ENCODE peak calls at places on chromosomes 2 and 18, in six cellular contexts. V, J, D, R, B and A are unnamed samples.
A peak's percentile ranks its signal among the peaks of the same experiment; 100 is the strongest.

GRCh38 chr2:168671932-168672331 is 130.5 kb upstream of the NOSTRIN start:
- DNase-seq in B (no peak), D (no peak), J (no peak), R (no peak), V (no peak), A (no peak)

GRCh38 chr2:196277002-196277401 is 105.6 kb upstream of the STK17B start:
- DNase-seq in B (no peak), V (no peak), J (no peak), D (no peak), R (peak; percentile 58), A (peak; percentile 9)

GRCh38 chr2:236177967-236178909 is 10.1 kb upstream of the GBX2 start:
- DNase-seq in R (peak; percentile 65), B (peak; percentile 78), D (peak; percentile 92), V (peak; percentile 71), J (no peak), A (no peak)

GRCh38 chr2:10026940-10027569 is 16.3 kb upstream of the KLF11 start:
- DNase-seq in B (no peak), J (no peak), D (no peak), V (no peak), R (no peak), A (no peak)

GRCh38 chr2:197708331-197708730 is 3.2 kb downstream of the MARS2 start:
- DNase-seq in R (peak; percentile 63), B (no peak), V (peak; percentile 6), J (no peak), D (no peak), A (no peak)

GRCh38 chr2:184119920-184120820 is 478.2 kb upstream of the ZNF804A start:
- DNase-seq in V (no peak), R (no peak), J (no peak), B (no peak), D (no peak), A (no peak)

GRCh38 chr2:191622374-191623320 is 55.3 kb upstream of the NABP1 start:
- DNase-seq in V (no peak), B (no peak), R (no peak), D (no peak), J (no peak), A (no peak)

GRCh38 chr2:26768759-26769500 is 4.8 kb downstream of the SLC35F6 start:
- DNase-seq in R (peak; percentile 74), J (peak; percentile 85), V (no peak), D (no peak), B (no peak), A (no peak)

GRCh38 chr2:135829420-135829983 is 7.5 kb downstream of the LCT start:
- DNase-seq in V (no peak), B (no peak), J (no peak), D (no peak), R (no peak), A (no peak)

GRCh38 chr18:1177232-1177631 is 272.6 kb downstream of the ADCYAP1 start:
- DNase-seq in D (no peak), R (no peak), B (no peak), V (no peak), J (no peak), A (no peak)

GRCh38 chr2:62589691-62590356 is 83.8 kb upstream of the TMEM17 start:
- DNase-seq in R (no peak), J (peak; percentile 52), B (no peak), V (no peak), D (no peak), A (no peak)

GRCh38 chr18:78826631-78827030 is 153.0 kb upstream of the SALL3 start:
- DNase-seq in V (no peak), J (no peak), D (no peak), R (no peak), B (no peak), A (no peak)